ENCODE peak calls at places on chromosomes 5 and 9, in seven cellular contexts. S, B, X, I, H, D and T are unnamed samples.

GRCh38 chr5:59416441-59416840 is 477.1 kb downstream of the PDE4D start:
- DNase-seq in S (no peak), H (no peak), X (no peak), B (no peak), I (no peak), D (peak; percentile 1), T (no peak)

GRCh38 chr9:84736076-84736475 is 66.5 kb downstream of the NTRK2 start:
- DNase-seq in B (peak; percentile 17), S (no peak), I (no peak), H (no peak), X (no peak), D (peak; percentile 8), T (no peak)

GRCh38 chr5:55338810-55339243 is 31.0 kb downstream of the MTREX start:
- DNase-seq in I (no peak), S (peak; percentile 72), H (no peak), D (no peak), B (no peak), X (peak; percentile 60), T (no peak)

GRCh38 chr5:39187873-39188731 is 31.3 kb downstream of the FYB1 start:
- DNase-seq in H (no peak), X (no peak), D (no peak), I (no peak), B (no peak), S (no peak), T (no peak)

GRCh38 chr9:129027685-129028191 is 393 bp downstream of the SH3GLB2 start:
- DNase-seq in I (no peak), X (peak; percentile 87), B (peak; percentile 31), S (no peak), D (peak; percentile 50), H (peak; percentile 43), T (peak; percentile 46)

GRCh38 chr5:32511778-32512374 is 67.3 kb upstream of the ZFR start:
- DNase-seq in I (no peak), D (peak; percentile 12), S (no peak), H (no peak), X (no peak), B (no peak), T (no peak)

GRCh38 chr5:76695336-76695735 is 20.6 kb upstream of the F2R start:
- DNase-seq in D (no peak), S (no peak), H (no peak), I (no peak), B (no peak), X (no peak), T (no peak)

GRCh38 chr9:3343671-3344070 is 182.1 kb downstream of the RFX3 start:
- DNase-seq in B (no peak), D (no peak), S (no peak), I (no peak), X (no peak), H (no peak), T (no peak)

GRCh38 chr9:36551868-36552267 is 20.8 kb upstream of the MELK start:
- DNase-seq in B (no peak), X (no peak), S (no peak), I (no peak), D (no peak), H (no peak), T (no peak)

GRCh38 chr5:18772475-18772874 is 1138.2 kb downstream of the TAF11L14 start:
- DNase-seq in X (no peak), D (no peak), B (peak; percentile 3), I (no peak), H (no peak), S (no peak), T (no peak)

GRCh38 chr5:61286446-61287132 is 45.5 kb upstream of the ZSWIM6 start:
- DNase-seq in H (no peak), I (no peak), D (peak; percentile 61), B (no peak), S (no peak), X (no peak), T (no peak)

GRCh38 chr5:147455822-147456221 is 54.0 kb downstream of the DPYSL3 start:
- DNase-seq in B (no peak), D (no peak), I (no peak), X (no peak), H (no peak), S (no peak), T (no peak)

GRCh38 chr9:130707225-130707976 is 13.8 kb downstream of the EXOSC2 start:
- DNase-seq in S (peak; percentile 76), H (peak; percentile 38), X (peak; percentile 84), B (peak; percentile 75), D (peak; percentile 69), I (peak; percentile 61), T (peak; percentile 77)